ENCODE peak calls at places on chromosomes 13 and 19, in seven cellular contexts. W, E, M, L, G, R and Y are unnamed samples. For H3K36me3, the result is how much of the 10 kb centered on the place peaks cover.

GRCh38 chr13:95624020-95624419 is 20.5 kb downstream of the DZIP1 start:
- DNase-seq in E (no peak), G (no peak), M (peak), L (no peak), W (no peak), R (no peak), Y (no peak)

GRCh38 chr13:95564091-95564490 is 11.6 kb downstream of the CLDN10 start:
- DNase-seq in E (no peak), W (no peak), M (no peak), R (no peak), G (no peak), L (no peak), Y (no peak)

GRCh38 chr13:36343766-36344165 is 2.4 kb downstream of the SPART start:
- DNase-seq in G (no peak), R (no peak), M (no peak), E (no peak), L (no peak), W (no peak), Y (no peak)

GRCh38 chr19:55643003-55643732 is at the start of gene ZNF581:
- DNase-seq in G (peak), R (peak), M (peak), L (peak), E (peak), W (peak), Y (peak)

GRCh38 chr19:11091343-11092153 is 2.3 kb downstream of the LDLR start:
- DNase-seq in R (peak), L (peak), E (peak), W (peak), G (no peak), M (peak), Y (no peak)

GRCh38 chr19:55156202-55157063 is 1.1 kb downstream of the TNNI3 start:
- DNase-seq in E (peak), M (peak), G (no peak), R (no peak), W (no peak), L (peak), Y (peak)

GRCh38 chr19:11405846-11406643 is 13.1 kb downstream of the RGL3 start:
- DNase-seq in R (no peak), G (no peak), W (peak), L (no peak), M (peak), E (no peak), Y (no peak)

GRCh38 chr19:6952956-6953355 is 65.6 kb downstream of the ADGRE1 start:
- DNase-seq in E (no peak), M (peak), L (no peak), R (no peak), G (no peak), W (no peak), Y (no peak)

DNA sequence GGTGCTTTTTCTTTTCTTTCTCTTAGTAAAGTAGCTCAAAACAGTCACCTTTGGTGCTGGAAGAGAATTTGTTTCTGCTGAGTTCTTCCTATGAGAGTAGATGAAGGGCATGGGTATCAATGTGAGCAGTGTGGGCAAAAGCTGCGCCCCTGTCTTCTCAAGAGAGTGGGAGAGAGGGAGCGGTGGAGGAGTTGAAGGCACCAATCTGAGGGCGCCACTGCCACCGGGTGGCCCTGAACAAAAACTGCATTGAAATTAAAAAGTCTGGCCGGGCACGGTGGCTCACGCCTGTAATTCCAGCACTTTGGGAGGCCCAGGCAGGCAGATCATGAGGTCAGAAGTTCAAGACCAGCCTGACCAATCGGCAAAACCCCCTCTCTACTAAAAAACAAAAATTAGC is 28.7 kb upstream of the EPHX3 start:
- DNase-seq in L (no peak), R (no peak), W (no peak), M (no peak), E (no peak), G (no peak), Y (no peak)
- H3K36me3 ChIP-seq in L (under half), R (half or more), W (under half), M (half or more), E (half or more), G (under half), Y (half or more)

DNA sequence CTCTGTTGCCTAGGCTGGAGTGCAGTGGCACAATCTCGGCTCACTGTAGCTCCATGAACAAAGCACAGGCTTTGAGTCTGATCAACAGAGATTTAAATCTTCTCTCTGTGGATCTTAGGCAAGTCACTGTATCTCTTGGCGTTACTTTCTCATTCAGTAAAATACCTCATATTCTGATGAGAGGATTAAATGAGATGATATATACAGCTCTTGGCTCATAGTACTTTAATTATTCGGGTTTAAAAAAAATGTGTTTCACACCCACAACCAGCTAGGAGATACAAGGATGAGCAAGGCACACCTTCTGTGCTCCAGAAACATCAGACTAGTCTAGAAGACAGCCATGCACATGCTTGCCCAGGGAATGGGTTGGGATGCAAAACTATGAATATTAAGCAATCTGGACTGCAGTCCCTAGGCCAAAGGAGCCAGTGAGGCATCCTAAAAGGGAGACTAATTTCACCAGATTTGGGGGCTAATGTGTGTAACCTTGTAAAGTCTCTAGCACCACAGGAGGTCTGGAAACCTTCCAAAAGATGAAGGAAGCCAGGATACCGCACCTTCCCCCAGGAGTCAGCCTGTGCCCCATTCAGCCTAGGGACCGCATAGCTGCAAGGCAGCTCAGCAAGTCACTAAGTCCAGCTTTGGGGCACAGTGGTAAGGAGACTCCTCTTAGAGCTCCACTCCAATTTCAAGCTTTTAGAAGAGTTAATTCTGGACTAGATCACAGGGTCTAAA is 2.5 kb downstream of the VPS36 start:
- DNase-seq in M (no peak), W (no peak), R (no peak), G (no peak), L (no peak), E (no peak), Y (no peak)
- H3K4me3 ChIP-seq in M (peak), W (no peak), R (no peak), G (no peak), L (no peak), E (no peak), Y (no peak)

GRCh38 chr13:91368101-91368500 is 20.6 kb downstream of the MIR17HG start:
- DNase-seq in R (no peak), W (no peak), M (no peak), L (no peak), E (no peak), G (no peak), Y (no peak)
- H3K36me3 ChIP-seq in R (under half), W (under half), M (under half), L (under half), E (under half), G (under half), Y (under half)

GRCh38 chr13:20195846-20196245 is 3.1 kb upstream of the GJB2 start:
- DNase-seq in R (no peak), M (no peak), W (no peak), E (no peak), L (no peak), G (no peak), Y (no peak)
- H3K4me3 ChIP-seq in R (no peak), M (no peak), W (no peak), E (no peak), L (no peak), G (no peak), Y (no peak)

DNA sequence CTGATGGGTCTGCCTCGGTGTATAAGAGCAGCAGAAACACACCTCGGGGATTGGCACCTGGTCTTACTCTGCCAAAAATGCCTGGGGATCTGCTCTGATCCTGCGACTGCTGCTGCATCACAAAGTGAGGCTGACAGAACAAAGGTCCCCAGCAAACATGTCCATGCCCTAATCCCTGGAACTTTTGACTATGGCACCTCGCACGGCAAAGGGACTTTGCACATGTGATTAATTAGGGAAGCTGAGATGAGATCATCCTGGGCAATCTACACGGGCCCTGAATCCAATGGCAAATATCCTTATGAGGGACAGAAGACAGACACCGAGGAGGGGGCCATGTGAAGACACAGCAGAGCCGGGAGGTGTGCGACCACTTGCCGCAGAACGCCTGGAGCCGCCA is 8.5 kb downstream of the GGACT start:
- DNase-seq in G (no peak), R (no peak), E (no peak), L (no peak), M (no peak), W (no peak), Y (no peak)
- H3K36me3 ChIP-seq in G (under half), R (under half), E (under half), L (under half), M (under half), W (under half), Y (under half)